ENCODE peak calls at places on chromosome 14, in six cellular contexts. G, W, O, F, E and Z are unnamed samples.

GRCh38 chr14:30362369-30363218 is 196.4 kb upstream of the G2E3 start:
- DNase-seq in F (no peak), G (no peak), E (no peak), W (no peak), O (no peak), Z (peak)

GRCh38 chr14:76456200-76456599 is 80.3 kb downstream of the ESRRB start:
- DNase-seq in F (peak), O (no peak), E (no peak), G (peak), W (no peak), Z (peak)

GRCh38 chr14:75335588-75335987 is 57.0 kb downstream of the FOS start:
- DNase-seq in G (no peak), W (no peak), F (no peak), O (no peak), E (no peak), Z (peak)

GRCh38 chr14:92352158-92352985 is 29.4 kb downstream of the SLC24A4 start:
- DNase-seq in O (no peak), F (peak), G (peak), W (no peak), E (no peak), Z (peak)

GRCh38 chr14:90281261-90281660 is 24.9 kb downstream of the PSMC1 start:
- DNase-seq in G (no peak), E (no peak), O (no peak), F (peak), W (no peak), Z (no peak)

GRCh38 chr14:68446243-68447040 is 346.4 kb downstream of the ZFP36L1 start:
- DNase-seq in F (no peak), O (no peak), W (no peak), E (no peak), G (no peak), Z (no peak)

GRCh38 chr14:80117876-80118275 is 93.4 kb downstream of the DIO2 start:
- DNase-seq in W (no peak), E (no peak), F (no peak), G (no peak), O (no peak), Z (no peak)

GRCh38 chr14:34277191-34277590 is 184.8 kb downstream of the SPTSSA start:
- DNase-seq in E (no peak), O (no peak), W (no peak), F (no peak), G (no peak), Z (no peak)

GRCh38 chr14:65412189-65412846 is at the start of gene FUT8:
- DNase-seq in G (peak), F (peak), O (peak), W (peak), E (peak), Z (peak)